ENCODE peak calls at places on chromosomes 16 and 17, in six cellular contexts. D, F, B, T, Q and R are unnamed samples.

GRCh38 chr17:14204084-14204483 is 32.6 kb downstream of the CDRT15 start:
- DNase-seq in D (no peak), F (no peak), B (no peak), T (no peak), Q (no peak), R (no peak)

GRCh38 chr16:74862743-74863244 is 88.2 kb upstream of the FA2H start:
- DNase-seq in D (no peak), F (peak; percentile 47), B (no peak), T (peak; percentile 49), Q (peak; percentile 26), R (peak; percentile 34)

GRCh38 chr17:19371259-19372003 is 6.9 kb upstream of the MAPK7 start:
- DNase-seq in D (no peak), F (no peak), B (no peak), T (no peak), Q (no peak), R (no peak)

GRCh38 chr17:30677550-30678254 is 146.8 kb downstream of the CRLF3 start:
- DNase-seq in D (no peak), F (no peak), B (no peak), T (no peak), Q (no peak), R (no peak)

GRCh38 chr17:8994319-8994718 is 27.0 kb upstream of the NTN1 start:
- DNase-seq in D (peak; percentile 68), F (peak; percentile 23), B (peak; percentile 74), T (peak; percentile 31), Q (peak; percentile 53), R (peak; percentile 28)

GRCh38 chr17:16491131-16491702 is 776 bp downstream of the LRRC75A start:
- DNase-seq in D (peak; percentile 30), F (no peak), B (peak; percentile 60), T (no peak), Q (peak; percentile 55), R (no peak)

GRCh38 chr17:63701477-63702222 is 1.7 kb upstream of the LIMD2 start:
- DNase-seq in D (peak; percentile 88), F (no peak), B (peak; percentile 55), T (no peak), Q (no peak), R (no peak)

GRCh38 chr17:4565209-4566141 is 5.1 kb upstream of the GGT6 start:
- DNase-seq in D (peak; percentile 39), F (peak; percentile 75), B (peak; percentile 72), T (peak; percentile 61), Q (peak; percentile 54), R (peak; percentile 65)

GRCh38 chr17:47967607-47968252 is 3.2 kb upstream of the CDK5RAP3 start:
- DNase-seq in D (no peak), F (peak; percentile 89), B (no peak), T (peak; percentile 89), Q (peak; percentile 61), R (peak; percentile 75)

GRCh38 chr17:50905460-50905803 is 39.3 kb upstream of the TOB1 start:
- DNase-seq in D (no peak), F (no peak), B (no peak), T (no peak), Q (no peak), R (no peak)

GRCh38 chr16:29971304-29971703 is 2.4 kb upstream of the TAOK2 start:
- DNase-seq in D (no peak), F (no peak), B (peak; percentile 54), T (no peak), Q (no peak), R (no peak)

GRCh38 chr16:59236804-59237463 is 502.8 kb upstream of the GOT2 start:
- DNase-seq in D (no peak), F (no peak), B (no peak), T (no peak), Q (no peak), R (no peak)

GRCh38 chr16:79797486-79797885 is 196.9 kb upstream of the MAF start:
- DNase-seq in D (no peak), F (no peak), B (no peak), T (no peak), Q (no peak), R (no peak)

GRCh38 chr16:28826141-28826540 is 3.3 kb downstream of the ATXN2L start:
- DNase-seq in D (no peak), F (peak; percentile 34), B (no peak), T (peak; percentile 59), Q (no peak), R (peak; percentile 8)

GRCh38 chr17:60901806-60902205 is 224.2 kb downstream of the BCAS3 start:
- DNase-seq in D (no peak), F (peak; percentile 81), B (no peak), T (peak; percentile 1), Q (no peak), R (no peak)

DNA sequence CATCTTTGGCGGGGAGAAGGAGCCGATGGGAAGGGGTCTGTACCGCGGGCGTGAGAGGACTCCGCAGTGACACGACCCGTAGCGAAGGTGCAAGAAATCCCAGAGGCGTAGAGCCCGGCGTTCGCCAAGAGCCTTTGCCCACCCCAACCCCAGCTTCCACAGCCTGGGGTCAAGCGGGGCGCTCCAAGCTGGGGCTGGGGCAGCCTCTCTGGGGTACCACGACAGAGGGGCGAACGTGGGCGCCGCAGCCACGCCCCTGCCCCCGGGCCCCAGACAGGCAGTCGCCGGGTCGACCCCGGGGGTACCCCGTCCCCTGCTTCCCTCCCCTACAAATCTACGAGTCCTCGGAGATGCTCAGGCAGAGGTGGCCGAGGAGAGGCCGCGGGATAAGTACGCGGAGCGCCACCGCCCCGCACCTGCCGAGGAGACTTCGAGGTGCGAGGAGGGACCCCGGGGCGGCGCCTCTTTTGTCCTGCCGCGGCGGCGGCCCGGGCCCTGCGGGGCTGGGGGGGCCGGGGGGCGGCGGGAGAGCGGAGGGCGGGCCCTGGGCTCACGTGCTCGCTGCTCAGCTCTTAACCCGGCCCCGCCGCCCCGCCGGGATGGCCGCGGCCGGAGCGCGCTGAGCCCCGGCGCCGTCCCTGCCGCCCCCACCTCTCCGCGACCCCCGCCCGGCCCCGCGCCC is at the start of gene ADAM11:
- DNase-seq in D (no peak), F (no peak), B (no peak), T (no peak), Q (no peak), R (no peak)
- H3K4me3 ChIP-seq in D (peak within 1 kb of the TSS; percentile 26), F (peak within 1 kb of the TSS; percentile 47), B (peak within 1 kb of the TSS; percentile 37), T (no peak within 1 kb of the TSS), Q (peak within 1 kb of the TSS; percentile 46), R (peak within 1 kb of the TSS; percentile 40)

GRCh38 chr16:69523571-69523970 is 42.2 kb upstream of the NFAT5 start:
- DNase-seq in D (no peak), F (no peak), B (no peak), T (no peak), Q (no peak), R (no peak)

GRCh38 chr16:69522041-69522578 is 43.7 kb upstream of the NFAT5 start:
- DNase-seq in D (no peak), F (no peak), B (no peak), T (no peak), Q (no peak), R (no peak)

GRCh38 chr16:69531988-69532387 is 33.8 kb upstream of the NFAT5 start:
- DNase-seq in D (no peak), F (no peak), B (no peak), T (no peak), Q (no peak), R (no peak)

GRCh38 chr16:69522732-69523404 is 42.9 kb upstream of the NFAT5 start:
- DNase-seq in D (no peak), F (no peak), B (no peak), T (no peak), Q (no peak), R (no peak)

GRCh38 chr16:69526831-69527655 is 38.7 kb upstream of the NFAT5 start:
- DNase-seq in D (no peak), F (no peak), B (no peak), T (no peak), Q (no peak), R (no peak)
- TF ChIP-seq CTCF in D (no peak), F (no peak), B (no peak), T (no peak), Q (no peak), R (no peak)

GRCh38 chr17:46025510-46025909 is 26.5 kb downstream of the STH start:
- DNase-seq in D (no peak), F (no peak), B (no peak), T (no peak), Q (no peak), R (no peak)
- H3K27ac ChIP-seq in D (no peak overlapping the region), F (no peak overlapping the region), B (no peak overlapping the region), T (no peak overlapping the region), Q (no peak overlapping the region), R (no peak overlapping the region)

DNA sequence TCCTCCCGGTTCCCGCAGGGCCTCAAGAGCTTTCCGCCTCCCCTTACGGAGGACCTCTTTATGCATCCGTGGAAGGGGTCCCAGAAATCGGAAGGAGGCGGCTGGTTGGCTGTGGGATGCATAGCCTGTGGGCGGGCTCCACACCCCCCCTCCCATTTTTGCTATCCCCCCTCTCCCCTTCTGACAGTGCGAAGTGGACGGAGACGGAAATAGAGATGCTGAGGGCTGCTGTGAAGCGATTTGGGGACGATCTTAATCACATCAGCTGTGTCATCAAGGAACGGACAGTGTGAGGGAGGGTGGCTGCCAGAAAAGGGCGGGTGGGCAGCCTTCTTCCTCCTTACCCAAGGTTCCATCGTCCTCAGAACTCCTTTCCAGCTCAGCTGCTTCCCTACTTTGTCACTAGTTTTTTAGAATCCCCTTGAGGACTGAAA is 3.2 kb downstream of the RNASEK start:
- DNase-seq in D (no peak), F (no peak), B (no peak), T (no peak), Q (no peak), R (no peak)
- H3K4me3 ChIP-seq in D (peak overlapping the region; percentile 65), F (peak overlapping the region; percentile 67), B (peak overlapping the region; percentile 80), T (peak overlapping the region; percentile 57), Q (peak overlapping the region; percentile 97), R (peak overlapping the region; percentile 96)

GRCh38 chr17:39077874-39078273 is 73.6 kb downstream of the PLXDC1 start:
- DNase-seq in D (no peak), F (no peak), B (no peak), T (no peak), Q (no peak), R (no peak)
- TF ChIP-seq CTCF in D (no peak), F (peak; percentile 14), B (no peak), T (no peak), Q (peak; percentile 17), R (peak; percentile 34)